ENCODE peak calls at places on chromosome 4, in eight cellular contexts. One of them, this sample, is unnamed.

GRCh38 chr4:14110407-14110806 is 482.9 kb upstream of the BOD1L1 start:
- DNase-seq in stomach: no peak
- DNase-seq in T-helper 17 cell: no peak
- DNase-seq in colonic mucosa: no peak
- DNase-seq in ureter: no peak
- DNase-seq in HS-5: no peak
- DNase-seq in COLO829: no peak
- DNase-seq in EH: peak; percentile 86
- DNase-seq in this sample: no peak

GRCh38 chr4:173231916-173232315 is 63.3 kb downstream of the GALNT7 start:
- DNase-seq in stomach: no peak
- DNase-seq in T-helper 17 cell: no peak
- DNase-seq in colonic mucosa: no peak
- DNase-seq in ureter: no peak
- DNase-seq in HS-5: no peak
- DNase-seq in COLO829: no peak
- DNase-seq in EH: peak; percentile 26
- DNase-seq in this sample: no peak

GRCh38 chr4:151322565-151322964 is 2.8 kb downstream of the SH3D19 start:
- DNase-seq in stomach: no peak
- DNase-seq in T-helper 17 cell: no peak
- DNase-seq in colonic mucosa: no peak
- DNase-seq in ureter: no peak
- DNase-seq in HS-5: no peak
- DNase-seq in COLO829: peak; percentile 63
- DNase-seq in EH: peak; percentile 57
- DNase-seq in this sample: no peak

GRCh38 chr4:68373513-68373912 is 23.6 kb upstream of the YTHDC1 start:
- DNase-seq in stomach: peak; percentile 65
- DNase-seq in T-helper 17 cell: peak; percentile 29
- DNase-seq in colonic mucosa: peak; percentile 51
- DNase-seq in ureter: peak; percentile 69
- DNase-seq in HS-5: no peak
- DNase-seq in COLO829: no peak
- DNase-seq in EH: peak; percentile 77
- DNase-seq in this sample: peak; percentile 59

GRCh38 chr4:139624441-139625130 is 41.0 kb upstream of the MGST2 start:
- DNase-seq in stomach: no peak
- DNase-seq in T-helper 17 cell: no peak
- DNase-seq in colonic mucosa: no peak
- DNase-seq in ureter: no peak
- DNase-seq in HS-5: no peak
- DNase-seq in COLO829: no peak
- DNase-seq in EH: no peak
- DNase-seq in this sample: no peak

GRCh38 chr4:19838858-19839257 is 412.8 kb upstream of the SLIT2 start:
- DNase-seq in stomach: no peak
- DNase-seq in T-helper 17 cell: no peak
- DNase-seq in colonic mucosa: no peak
- DNase-seq in ureter: no peak
- DNase-seq in HS-5: no peak
- DNase-seq in COLO829: no peak
- DNase-seq in EH: no peak
- DNase-seq in this sample: no peak

GRCh38 chr4:40189997-40190396 is 6.8 kb upstream of the RHOH start:
- DNase-seq in stomach: peak; percentile 78
- DNase-seq in T-helper 17 cell: no peak
- DNase-seq in colonic mucosa: peak; percentile 46
- DNase-seq in ureter: no peak
- DNase-seq in HS-5: no peak
- DNase-seq in COLO829: no peak
- DNase-seq in EH: no peak
- DNase-seq in this sample: no peak

GRCh38 chr4:23930750-23931488 is 41.1 kb upstream of the PPARGC1A start:
- DNase-seq in stomach: peak; percentile 83
- DNase-seq in T-helper 17 cell: no peak
- DNase-seq in colonic mucosa: peak; percentile 40
- DNase-seq in ureter: peak; percentile 78
- DNase-seq in HS-5: no peak
- DNase-seq in COLO829: peak; percentile 36
- DNase-seq in EH: peak; percentile 11
- DNase-seq in this sample: peak; percentile 34

GRCh38 chr4:147975902-147976301 is 244.0 kb downstream of the ARHGAP10 start:
- DNase-seq in stomach: no peak
- DNase-seq in T-helper 17 cell: no peak
- DNase-seq in colonic mucosa: no peak
- DNase-seq in ureter: no peak
- DNase-seq in HS-5: peak; percentile 10
- DNase-seq in COLO829: peak; percentile 56
- DNase-seq in EH: peak; percentile 80
- DNase-seq in this sample: no peak

GRCh38 chr4:121943941-121944340 is 7.9 kb downstream of the TRPC3 start:
- DNase-seq in stomach: no peak
- DNase-seq in T-helper 17 cell: no peak
- DNase-seq in colonic mucosa: no peak
- DNase-seq in ureter: no peak
- DNase-seq in HS-5: no peak
- DNase-seq in COLO829: no peak
- DNase-seq in EH: peak; percentile 6
- DNase-seq in this sample: no peak